ENCODE peak calls at places on chromosomes 4 and X, in eight cellular contexts. One of them, this sample, is unnamed.

GRCh38 chrX:78555401-78555980 is 103.6 kb downstream of the RTL3 start:
- DNase-seq in NCI-H2029 treated with DMSO at 0.1 percent for 48 hours: no peak
- DNase-seq in COR-L47: no peak
- DNase-seq in EL: no peak
- DNase-seq in activated CD4-positive, alpha-beta T cell treated with anti-CD3 and anti-CD28 coated beads for 4 hours: no peak
- DNase-seq in body of pancreas: no peak
- DNase-seq in iris pigment epithelial cell: peak; percentile 1
- DNase-seq in MM.1S: peak; percentile 27
- DNase-seq in this sample: no peak

GRCh38 chr4:8410641-8411271 is 29.8 kb downstream of the ACOX3 start:
- DNase-seq in NCI-H2029 treated with DMSO at 0.1 percent for 48 hours: no peak
- DNase-seq in COR-L47: peak; percentile 71
- DNase-seq in EL: peak; percentile 60
- DNase-seq in activated CD4-positive, alpha-beta T cell treated with anti-CD3 and anti-CD28 coated beads for 4 hours: no peak
- DNase-seq in body of pancreas: peak; percentile 31
- DNase-seq in iris pigment epithelial cell: peak; percentile 82
- DNase-seq in MM.1S: no peak
- DNase-seq in this sample: peak; percentile 52

GRCh38 chr4:147733614-147734344 is 1.9 kb downstream of the ARHGAP10 start:
- DNase-seq in NCI-H2029 treated with DMSO at 0.1 percent for 48 hours: no peak
- DNase-seq in COR-L47: no peak
- DNase-seq in EL: peak; percentile 66
- DNase-seq in activated CD4-positive, alpha-beta T cell treated with anti-CD3 and anti-CD28 coated beads for 4 hours: no peak
- DNase-seq in body of pancreas: peak; percentile 16
- DNase-seq in iris pigment epithelial cell: peak; percentile 68
- DNase-seq in MM.1S: no peak
- DNase-seq in this sample: no peak

GRCh38 chr4:170497105-170497504 is 407.3 kb upstream of the AADAT start:
- DNase-seq in NCI-H2029 treated with DMSO at 0.1 percent for 48 hours: no peak
- DNase-seq in COR-L47: peak; percentile 66
- DNase-seq in EL: peak; percentile 1
- DNase-seq in activated CD4-positive, alpha-beta T cell treated with anti-CD3 and anti-CD28 coated beads for 4 hours: no peak
- DNase-seq in body of pancreas: peak; percentile 28
- DNase-seq in iris pigment epithelial cell: no peak
- DNase-seq in MM.1S: peak; percentile 56
- DNase-seq in this sample: no peak

GRCh38 chr4:95095352-95095974 is 337.7 kb downstream of the BMPR1B start:
- DNase-seq in NCI-H2029 treated with DMSO at 0.1 percent for 48 hours: no peak
- DNase-seq in COR-L47: peak; percentile 35
- DNase-seq in EL: no peak
- DNase-seq in activated CD4-positive, alpha-beta T cell treated with anti-CD3 and anti-CD28 coated beads for 4 hours: no peak
- DNase-seq in body of pancreas: no peak
- DNase-seq in iris pigment epithelial cell: peak; percentile 47
- DNase-seq in MM.1S: peak; percentile 30
- DNase-seq in this sample: peak; percentile 16

GRCh38 chr4:74410741-74411140 is 34.2 kb upstream of the AREG start:
- DNase-seq in NCI-H2029 treated with DMSO at 0.1 percent for 48 hours: no peak
- DNase-seq in COR-L47: no peak
- DNase-seq in EL: no peak
- DNase-seq in activated CD4-positive, alpha-beta T cell treated with anti-CD3 and anti-CD28 coated beads for 4 hours: no peak
- DNase-seq in body of pancreas: no peak
- DNase-seq in iris pigment epithelial cell: no peak
- DNase-seq in MM.1S: no peak
- DNase-seq in this sample: no peak

GRCh38 chrX:154840856-154841255 is 6.4 kb upstream of the SMIM9 start:
- DNase-seq in NCI-H2029 treated with DMSO at 0.1 percent for 48 hours: peak; percentile 34
- DNase-seq in COR-L47: peak; percentile 17
- DNase-seq in EL: peak; percentile 61
- DNase-seq in activated CD4-positive, alpha-beta T cell treated with anti-CD3 and anti-CD28 coated beads for 4 hours: peak; percentile 2
- DNase-seq in body of pancreas: peak; percentile 10
- DNase-seq in iris pigment epithelial cell: peak; percentile 69
- DNase-seq in MM.1S: peak; percentile 57
- DNase-seq in this sample: no peak

GRCh38 chr4:48635310-48635709 is 144.8 kb downstream of the FRYL start:
- DNase-seq in NCI-H2029 treated with DMSO at 0.1 percent for 48 hours: no peak
- DNase-seq in COR-L47: no peak
- DNase-seq in EL: peak; percentile 58
- DNase-seq in activated CD4-positive, alpha-beta T cell treated with anti-CD3 and anti-CD28 coated beads for 4 hours: peak; percentile 16
- DNase-seq in body of pancreas: no peak
- DNase-seq in iris pigment epithelial cell: peak; percentile 22
- DNase-seq in MM.1S: no peak
- DNase-seq in this sample: no peak

GRCh38 chr4:73841243-73841925 is 4.9 kb downstream of the CXCL6 start:
- DNase-seq in NCI-H2029 treated with DMSO at 0.1 percent for 48 hours: no peak
- DNase-seq in COR-L47: no peak
- DNase-seq in EL: no peak
- DNase-seq in activated CD4-positive, alpha-beta T cell treated with anti-CD3 and anti-CD28 coated beads for 4 hours: no peak
- DNase-seq in body of pancreas: no peak
- DNase-seq in iris pigment epithelial cell: peak; percentile 54
- DNase-seq in MM.1S: no peak
- DNase-seq in this sample: no peak

GRCh38 chrX:10619311-10620015 is 922 bp downstream of the MID1 start:
- DNase-seq in NCI-H2029 treated with DMSO at 0.1 percent for 48 hours: no peak
- DNase-seq in COR-L47: no peak
- DNase-seq in EL: peak; percentile 15
- DNase-seq in activated CD4-positive, alpha-beta T cell treated with anti-CD3 and anti-CD28 coated beads for 4 hours: no peak
- DNase-seq in body of pancreas: no peak
- DNase-seq in iris pigment epithelial cell: peak; percentile 36
- DNase-seq in MM.1S: peak; percentile 58
- DNase-seq in this sample: no peak

GRCh38 chr4:161647757-161648156 is 516.0 kb downstream of the FSTL5 start:
- DNase-seq in NCI-H2029 treated with DMSO at 0.1 percent for 48 hours: no peak
- DNase-seq in COR-L47: no peak
- DNase-seq in EL: no peak
- DNase-seq in activated CD4-positive, alpha-beta T cell treated with anti-CD3 and anti-CD28 coated beads for 4 hours: no peak
- DNase-seq in body of pancreas: no peak
- DNase-seq in iris pigment epithelial cell: no peak
- DNase-seq in MM.1S: no peak
- DNase-seq in this sample: no peak

GRCh38 chr4:118026806-118027205 is 7.5 kb upstream of the NDST3 start:
- DNase-seq in NCI-H2029 treated with DMSO at 0.1 percent for 48 hours: no peak
- DNase-seq in COR-L47: no peak
- DNase-seq in EL: no peak
- DNase-seq in activated CD4-positive, alpha-beta T cell treated with anti-CD3 and anti-CD28 coated beads for 4 hours: no peak
- DNase-seq in body of pancreas: no peak
- DNase-seq in iris pigment epithelial cell: no peak
- DNase-seq in MM.1S: no peak
- DNase-seq in this sample: no peak

GRCh38 chr4:119041951-119042560 is 93.6 kb upstream of the MYOZ2 start:
- DNase-seq in NCI-H2029 treated with DMSO at 0.1 percent for 48 hours: peak; percentile 73
- DNase-seq in COR-L47: peak; percentile 65
- DNase-seq in EL: peak; percentile 75
- DNase-seq in activated CD4-positive, alpha-beta T cell treated with anti-CD3 and anti-CD28 coated beads for 4 hours: peak; percentile 51
- DNase-seq in body of pancreas: peak; percentile 75
- DNase-seq in iris pigment epithelial cell: peak; percentile 83
- DNase-seq in MM.1S: peak; percentile 64
- DNase-seq in this sample: peak; percentile 38

GRCh38 chr4:8765084-8765483 is 106.6 kb downstream of the HMX1 start:
- DNase-seq in NCI-H2029 treated with DMSO at 0.1 percent for 48 hours: no peak
- DNase-seq in COR-L47: no peak
- DNase-seq in EL: no peak
- DNase-seq in activated CD4-positive, alpha-beta T cell treated with anti-CD3 and anti-CD28 coated beads for 4 hours: no peak
- DNase-seq in body of pancreas: no peak
- DNase-seq in iris pigment epithelial cell: no peak
- DNase-seq in MM.1S: no peak
- DNase-seq in this sample: no peak

GRCh38 chr4:2672700-2673099 is 83.4 kb downstream of the TNIP2 start:
- DNase-seq in NCI-H2029 treated with DMSO at 0.1 percent for 48 hours: peak; percentile 8
- DNase-seq in COR-L47: no peak
- DNase-seq in EL: no peak
- DNase-seq in activated CD4-positive, alpha-beta T cell treated with anti-CD3 and anti-CD28 coated beads for 4 hours: no peak
- DNase-seq in body of pancreas: no peak
- DNase-seq in iris pigment epithelial cell: no peak
- DNase-seq in MM.1S: no peak
- DNase-seq in this sample: no peak

GRCh38 chrX:23511783-23512182 is 155.5 kb upstream of the PRDX4 start:
- DNase-seq in NCI-H2029 treated with DMSO at 0.1 percent for 48 hours: peak; percentile 28
- DNase-seq in COR-L47: peak; percentile 15
- DNase-seq in EL: no peak
- DNase-seq in activated CD4-positive, alpha-beta T cell treated with anti-CD3 and anti-CD28 coated beads for 4 hours: no peak
- DNase-seq in body of pancreas: no peak
- DNase-seq in iris pigment epithelial cell: no peak
- DNase-seq in MM.1S: no peak
- DNase-seq in this sample: no peak

GRCh38 chr4:1458581-1458980 is 52.3 kb upstream of the NKX1-1 start:
- DNase-seq in NCI-H2029 treated with DMSO at 0.1 percent for 48 hours: no peak
- DNase-seq in COR-L47: no peak
- DNase-seq in EL: no peak
- DNase-seq in activated CD4-positive, alpha-beta T cell treated with anti-CD3 and anti-CD28 coated beads for 4 hours: no peak
- DNase-seq in body of pancreas: no peak
- DNase-seq in iris pigment epithelial cell: no peak
- DNase-seq in MM.1S: no peak
- DNase-seq in this sample: no peak

GRCh38 chrX:80237072-80237471 is 183.2 kb upstream of the TENT5D start:
- DNase-seq in NCI-H2029 treated with DMSO at 0.1 percent for 48 hours: no peak
- DNase-seq in COR-L47: no peak
- DNase-seq in EL: no peak
- DNase-seq in activated CD4-positive, alpha-beta T cell treated with anti-CD3 and anti-CD28 coated beads for 4 hours: no peak
- DNase-seq in body of pancreas: no peak
- DNase-seq in iris pigment epithelial cell: no peak
- DNase-seq in MM.1S: no peak
- DNase-seq in this sample: no peak

GRCh38 chr4:13984996-13985780 is 357.7 kb upstream of the BOD1L1 start:
- DNase-seq in NCI-H2029 treated with DMSO at 0.1 percent for 48 hours: no peak
- DNase-seq in COR-L47: no peak
- DNase-seq in EL: peak; percentile 61
- DNase-seq in activated CD4-positive, alpha-beta T cell treated with anti-CD3 and anti-CD28 coated beads for 4 hours: no peak
- DNase-seq in body of pancreas: peak; percentile 36
- DNase-seq in iris pigment epithelial cell: peak; percentile 92
- DNase-seq in MM.1S: no peak
- DNase-seq in this sample: no peak

GRCh38 chr4:173293663-173294062 is 40.5 kb downstream of the HMGB2 start:
- DNase-seq in NCI-H2029 treated with DMSO at 0.1 percent for 48 hours: no peak
- DNase-seq in COR-L47: no peak
- DNase-seq in EL: no peak
- DNase-seq in activated CD4-positive, alpha-beta T cell treated with anti-CD3 and anti-CD28 coated beads for 4 hours: no peak
- DNase-seq in body of pancreas: no peak
- DNase-seq in iris pigment epithelial cell: no peak
- DNase-seq in MM.1S: no peak
- DNase-seq in this sample: no peak

GRCh38 chr4:149238097-149238496 is 577.5 kb downstream of the IQCM start:
- DNase-seq in NCI-H2029 treated with DMSO at 0.1 percent for 48 hours: no peak
- DNase-seq in COR-L47: no peak
- DNase-seq in EL: no peak
- DNase-seq in activated CD4-positive, alpha-beta T cell treated with anti-CD3 and anti-CD28 coated beads for 4 hours: no peak
- DNase-seq in body of pancreas: no peak
- DNase-seq in iris pigment epithelial cell: no peak
- DNase-seq in MM.1S: peak; percentile 62
- DNase-seq in this sample: no peak

GRCh38 chrX:147875866-147876596 is 35.7 kb upstream of the FMR1 start:
- DNase-seq in NCI-H2029 treated with DMSO at 0.1 percent for 48 hours: no peak
- DNase-seq in COR-L47: no peak
- DNase-seq in EL: no peak
- DNase-seq in activated CD4-positive, alpha-beta T cell treated with anti-CD3 and anti-CD28 coated beads for 4 hours: no peak
- DNase-seq in body of pancreas: no peak
- DNase-seq in iris pigment epithelial cell: peak; percentile 9
- DNase-seq in MM.1S: peak; percentile 97
- DNase-seq in this sample: no peak

GRCh38 chr4:161540265-161540664 is 623.5 kb downstream of the FSTL5 start:
- DNase-seq in NCI-H2029 treated with DMSO at 0.1 percent for 48 hours: no peak
- DNase-seq in COR-L47: no peak
- DNase-seq in EL: no peak
- DNase-seq in activated CD4-positive, alpha-beta T cell treated with anti-CD3 and anti-CD28 coated beads for 4 hours: no peak
- DNase-seq in body of pancreas: no peak
- DNase-seq in iris pigment epithelial cell: no peak
- DNase-seq in MM.1S: no peak
- DNase-seq in this sample: no peak

GRCh38 chrX:112840382-112841113 is at the start of gene AMOT:
- DNase-seq in NCI-H2029 treated with DMSO at 0.1 percent for 48 hours: no peak
- DNase-seq in COR-L47: no peak
- DNase-seq in EL: no peak
- DNase-seq in activated CD4-positive, alpha-beta T cell treated with anti-CD3 and anti-CD28 coated beads for 4 hours: peak; percentile 49
- DNase-seq in body of pancreas: peak; percentile 79
- DNase-seq in iris pigment epithelial cell: peak; percentile 35
- DNase-seq in MM.1S: peak; percentile 46
- DNase-seq in this sample: no peak

GRCh38 chr4:40200881-40201797 is 4.3 kb downstream of the RHOH start:
- DNase-seq in NCI-H2029 treated with DMSO at 0.1 percent for 48 hours: no peak
- DNase-seq in COR-L47: no peak
- DNase-seq in EL: no peak
- DNase-seq in activated CD4-positive, alpha-beta T cell treated with anti-CD3 and anti-CD28 coated beads for 4 hours: no peak
- DNase-seq in body of pancreas: no peak
- DNase-seq in iris pigment epithelial cell: peak; percentile 62
- DNase-seq in MM.1S: peak; percentile 40
- DNase-seq in this sample: no peak

GRCh38 chrX:76183289-76184057 is 10.6 kb downstream of the PBDC1 start:
- DNase-seq in NCI-H2029 treated with DMSO at 0.1 percent for 48 hours: no peak
- DNase-seq in COR-L47: no peak
- DNase-seq in EL: peak; percentile 38
- DNase-seq in activated CD4-positive, alpha-beta T cell treated with anti-CD3 and anti-CD28 coated beads for 4 hours: no peak
- DNase-seq in body of pancreas: no peak
- DNase-seq in iris pigment epithelial cell: peak; percentile 89
- DNase-seq in MM.1S: no peak
- DNase-seq in this sample: peak; percentile 24

GRCh38 chr4:136687596-136687995 is 844.7 kb downstream of the PCDH18 start:
- DNase-seq in NCI-H2029 treated with DMSO at 0.1 percent for 48 hours: no peak
- DNase-seq in COR-L47: no peak
- DNase-seq in EL: no peak
- DNase-seq in activated CD4-positive, alpha-beta T cell treated with anti-CD3 and anti-CD28 coated beads for 4 hours: no peak
- DNase-seq in body of pancreas: no peak
- DNase-seq in iris pigment epithelial cell: no peak
- DNase-seq in MM.1S: no peak
- DNase-seq in this sample: no peak